ENCODE peak calls at places on chromosomes 16 and 17, in five cellular contexts. I is brain microvascular endothelial cell; N is AG04450; S is CD4-positive, alpha-beta memory T cell; A is cardiac muscle cell. Q is an unnamed sample.

GRCh38 chr17:80760501-80760900 is 215.9 kb downstream of the RPTOR start:
- DNase-seq in I (no peak), N (no peak), S (no peak), A (no peak), Q (no peak)

GRCh38 chr16:77729951-77730350 is 7.6 kb downstream of the NUDT7 start:
- DNase-seq in I (no peak), N (no peak), S (no peak), A (no peak), Q (no peak)

GRCh38 chr17:80270836-80271235 is 10.2 kb downstream of the RNF213 start:
- DNase-seq in I (peak; percentile 24), N (no peak), S (no peak), A (peak; percentile 46), Q (peak; percentile 67)

GRCh38 chr17:57316361-57316760 is 60.0 kb downstream of the MSI2 start:
- DNase-seq in I (no peak), N (no peak), S (no peak), A (no peak), Q (no peak)

GRCh38 chr16:88061346-88062110 is 110.3 kb downstream of the BANP start:
- DNase-seq in I (no peak), N (no peak), S (no peak), A (no peak), Q (no peak)

GRCh38 chr16:31125844-31126243 is 8.4 kb downstream of the KAT8 start:
- DNase-seq in I (no peak), N (no peak), S (no peak), A (no peak), Q (no peak)

GRCh38 chr17:48625502-48626201 is 506 bp downstream of the HOXB9 start:
- DNase-seq in I (no peak), N (no peak), S (peak; percentile 59), A (no peak), Q (no peak)

GRCh38 chr17:50260501-50260911 is 13.8 kb upstream of the TMEM92 start:
- DNase-seq in I (no peak), N (no peak), S (no peak), A (no peak), Q (no peak)

GRCh38 chr17:38449364-38449763 is 21.1 kb downstream of the ARHGAP23 start:
- DNase-seq in I (no peak), N (no peak), S (no peak), A (no peak), Q (no peak)

GRCh38 chr17:49121696-49122292 is 10.8 kb upstream of the B4GALNT2 start:
- DNase-seq in I (no peak), N (no peak), S (no peak), A (no peak), Q (no peak)

GRCh38 chr17:78665952-78666920 is 89.0 kb upstream of the DNAH17 start:
- DNase-seq in I (no peak), N (no peak), S (peak; percentile 84), A (peak; percentile 32), Q (no peak)

GRCh38 chr16:397135-397661 is at the start of gene NME4:
- DNase-seq in I (no peak), N (no peak), S (no peak), A (peak; percentile 69), Q (no peak)

GRCh38 chr17:64399071-64399766 is 8.6 kb upstream of the PECAM1 start:
- DNase-seq in I (no peak), N (no peak), S (no peak), A (no peak), Q (no peak)

GRCh38 chr16:59212492-59213024 is 478.4 kb upstream of the GOT2 start:
- DNase-seq in I (peak; percentile 1), N (no peak), S (no peak), A (no peak), Q (no peak)

GRCh38 chr17:17487998-17488397 is 8.2 kb downstream of the RASD1 start:
- DNase-seq in I (no peak), N (no peak), S (no peak), A (no peak), Q (no peak)

GRCh38 chr17:73973881-73974409 is 229.5 kb upstream of the RPL38 start:
- DNase-seq in I (no peak), N (no peak), S (no peak), A (no peak), Q (no peak)

GRCh38 chr17:73030501-73030911 is 62.0 kb downstream of the SLC39A11 start:
- DNase-seq in I (no peak), N (no peak), S (no peak), A (no peak), Q (no peak)

GRCh38 chr16:3045758-3046505 is 429 bp upstream of the MMP25 start:
- DNase-seq in I (no peak), N (no peak), S (no peak), A (peak; percentile 40), Q (no peak)

DNA sequence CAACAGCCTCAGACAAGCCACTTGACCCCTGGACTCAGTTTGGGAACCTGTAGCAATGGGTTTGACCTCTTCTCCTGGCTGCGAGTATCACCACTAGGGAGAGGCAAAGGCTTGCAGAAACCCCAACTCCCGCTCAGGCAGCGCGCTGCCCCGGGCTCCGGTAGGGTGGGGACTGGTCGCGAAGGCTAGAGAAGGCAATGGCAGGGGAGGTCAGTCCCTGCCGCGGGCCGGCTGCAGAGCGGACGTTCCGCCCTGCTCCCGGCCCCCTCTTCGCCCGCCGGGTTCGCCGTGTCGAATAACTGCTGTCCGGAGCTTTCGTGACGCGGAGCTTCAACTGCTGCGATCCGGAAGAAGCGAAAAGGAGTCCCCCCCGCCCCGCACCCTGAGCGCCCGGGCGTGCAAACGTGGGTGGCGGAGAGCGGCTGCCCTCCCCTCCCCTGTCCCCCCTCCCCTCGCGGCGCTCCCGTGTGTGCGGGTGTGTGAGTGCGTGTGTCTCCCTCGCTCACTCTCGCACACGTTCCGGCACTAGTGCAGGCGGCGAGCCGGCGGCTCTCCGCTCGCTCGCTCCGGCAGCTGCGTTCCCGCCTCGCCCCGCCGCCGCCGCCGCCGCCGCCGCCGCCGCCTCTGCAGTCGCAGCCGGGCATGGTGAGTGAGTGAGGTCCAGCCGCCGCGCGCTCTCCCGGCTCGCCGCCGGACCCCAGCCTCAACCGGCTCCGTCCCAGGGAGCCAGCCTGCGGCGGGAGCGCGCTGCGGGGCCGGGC is 792 bp upstream of the SHISA6 start:
- DNase-seq in I (no peak), N (no peak), S (no peak), A (peak; percentile 65), Q (no peak)
- H3K4me3 ChIP-seq in I (no peak overlapping the region), N (no peak overlapping the region), S (no peak overlapping the region), A (peak overlapping the region; percentile 39), Q (peak overlapping the region; percentile 64)

GRCh38 chr17:980406-981291 is 1.1 kb upstream of the NXN start:
- DNase-seq in I (peak; percentile 72), N (no peak), S (peak; percentile 90), A (peak; percentile 93), Q (no peak)
- H3K4me3 ChIP-seq in I (peak overlapping the region; percentile 56), N (peak overlapping the region; percentile 61), S (peak overlapping the region; percentile 45), A (peak overlapping the region; percentile 42), Q (peak overlapping the region; percentile 31)

DNA sequence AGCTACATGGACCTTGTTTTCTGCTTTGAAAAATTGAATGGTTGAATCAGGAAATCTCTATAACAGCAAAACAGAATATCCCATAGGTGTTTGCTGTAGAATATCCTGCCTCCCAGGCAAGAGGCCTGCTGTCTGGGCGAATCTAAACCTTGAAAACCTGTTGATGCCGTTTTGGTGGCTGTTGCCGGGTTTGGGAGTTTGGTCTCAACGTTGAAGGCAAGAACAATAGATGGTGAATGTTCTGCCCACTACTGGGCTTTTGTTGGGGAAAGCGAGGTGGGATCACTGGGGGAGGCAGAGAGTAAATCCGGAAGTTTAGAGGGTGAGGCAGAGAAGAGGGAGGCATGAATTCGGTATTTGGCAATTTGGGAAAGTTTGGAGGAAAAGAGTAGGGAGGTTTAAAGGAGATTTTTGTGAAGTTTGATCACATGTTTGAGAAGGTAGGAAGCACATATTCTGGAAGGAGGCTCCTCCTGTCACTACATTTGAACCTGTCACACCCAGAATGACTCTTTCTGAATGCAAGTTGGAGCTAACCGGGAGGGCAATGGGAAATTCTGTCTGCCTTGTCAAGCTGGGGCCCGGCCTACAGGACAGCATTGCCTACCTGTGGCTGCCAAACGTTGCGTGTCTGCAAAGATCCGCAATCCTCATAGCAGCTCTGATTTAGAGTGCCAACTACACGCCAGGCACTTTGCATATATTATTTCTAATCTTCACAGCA is 46.5 kb downstream of the GPRC5B start:
- DNase-seq in I (no peak), N (no peak), S (no peak), A (no peak), Q (no peak)
- H3K4me3 ChIP-seq in I (no peak overlapping the region), N (no peak overlapping the region), S (no peak overlapping the region), A (no peak overlapping the region), Q (no peak overlapping the region)

GRCh38 chr17:58367462-58367861 is 15.5 kb upstream of the SUPT4H1 start:
- DNase-seq in I (no peak), N (no peak), S (no peak), A (no peak), Q (no peak)
- H3K4me3 ChIP-seq in I (no peak overlapping the region), N (no peak overlapping the region), S (no peak overlapping the region), A (no peak overlapping the region), Q (no peak overlapping the region)

GRCh38 chr16:22291860-22292692 is 5.1 kb upstream of the POLR3E start:
- DNase-seq in I (no peak), N (peak; percentile 39), S (no peak), A (no peak), Q (no peak)
- H3K4me3 ChIP-seq in I (no peak overlapping the region), N (no peak overlapping the region), S (no peak overlapping the region), A (no peak overlapping the region), Q (no peak overlapping the region)